ENCODE peak calls at places on chromosomes 1 and 21, in eight cellular contexts. V is cardiac septum; G is T-helper 22 cell; C is DMS153; Z is PC-9; H is stimulated activated naive CD8-positive, alpha-beta T cell treated with anti-CD3 and anti-CD28 coated beads, Interleukin-15, Interleukin-2, amounts not matched to agents 100 U/mL and 50 U/mL, for 24 hours; N is IMR-90; B is left cardiac atrium. R is an unnamed sample.

GRCh38 chr1:21779613-21780521 is 3.1 kb downstream of the USP48 start:
- DNase-seq in V (no peak), G (no peak), C (no peak), Z (no peak), H (peak; percentile 48), N (no peak), B (no peak), R (no peak)

GRCh38 chr21:43719748-43720538 is 1.0 kb downstream of the PDXK start:
- DNase-seq in V (no peak), G (no peak), C (no peak), Z (no peak), H (no peak), N (no peak), B (peak; percentile 53), R (peak; percentile 12)

GRCh38 chr1:39148942-39149341 is 55.6 kb upstream of the MACF1 start:
- DNase-seq in V (no peak), G (no peak), C (no peak), Z (no peak), H (no peak), N (peak; percentile 31), B (no peak), R (no peak)

GRCh38 chr1:226875641-226876295 is 5.4 kb downstream of the PSEN2 start:
- DNase-seq in V (peak; percentile 67), G (no peak), C (peak; percentile 95), Z (peak; percentile 81), H (no peak), N (peak; percentile 51), B (peak; percentile 41), R (no peak)

GRCh38 chr1:25349606-25350005 is 11.5 kb downstream of the TMEM50A start:
- DNase-seq in V (no peak), G (no peak), C (no peak), Z (no peak), H (no peak), N (no peak), B (no peak), R (no peak)

GRCh38 chr1:93080424-93080823 is 1.3 kb downstream of the MTF2 start:
- DNase-seq in V (no peak), G (no peak), C (peak; percentile 5), Z (peak; percentile 71), H (no peak), N (peak; percentile 83), B (no peak), R (no peak)

GRCh38 chr1:173193639-173194038 is 13.5 kb downstream of the TNFSF4 start:
- DNase-seq in V (no peak), G (no peak), C (no peak), Z (no peak), H (no peak), N (peak; percentile 47), B (no peak), R (no peak)

GRCh38 chr1:27342778-27343638 is 1.2 kb downstream of the SYTL1 start:
- DNase-seq in V (peak; percentile 93), G (peak; percentile 79), C (peak; percentile 58), Z (peak; percentile 62), H (peak; percentile 69), N (no peak), B (no peak), R (no peak)

GRCh38 chr1:245942861-245943260 is 564.2 kb downstream of the SMYD3 start:
- DNase-seq in V (no peak), G (no peak), C (no peak), Z (no peak), H (no peak), N (no peak), B (no peak), R (no peak)

GRCh38 chr1:53308512-53308911 is 19.4 kb downstream of the LRP8 start:
- DNase-seq in V (no peak), G (no peak), C (no peak), Z (no peak), H (no peak), N (no peak), B (no peak), R (no peak)

GRCh38 chr1:155125511-155125945 is 2.1 kb upstream of the EFNA1 start:
- DNase-seq in V (no peak), G (no peak), C (no peak), Z (no peak), H (no peak), N (no peak), B (no peak), R (no peak)